ENCODE peak calls at places on chromosomes 3 and 15, in ten cellular contexts. U is GM12878, G is tibial nerve, E is A549, Y is stomach, Q is ovary, Z is sigmoid colon, A is HepG2, W is SK-N-SH, J is suprapubic skin. F is an unnamed sample.

GRCh38 chr3:195007794-195008193 is 263.2 kb downstream of the XXYLT1 start:
- DNase-seq in U (no peak), G (no peak), E (no peak), Y (peak; percentile 14), Q (no peak), Z (peak; percentile 15), A (no peak), W (no peak), J (peak; percentile 19), F (no peak)

GRCh38 chr15:71666723-71667122 is 143.6 kb upstream of the NR2E3 start:
- DNase-seq in U (no peak), G (no peak), E (no peak), Y (no peak), Q (no peak), Z (no peak), A (no peak), W (no peak), J (no peak), F (no peak)

GRCh38 chr3:42839616-42840015 is 30.4 kb downstream of the ACKR2 start:
- DNase-seq in U (peak; percentile 45), G (peak; percentile 82), E (peak; percentile 62), Y (peak; percentile 48), Q (peak; percentile 23), Z (peak; percentile 73), A (peak; percentile 73), W (peak; percentile 66), J (no peak), F (peak; percentile 37)

GRCh38 chr15:56205061-56205876 is 38.4 kb downstream of the RFX7 start:
- DNase-seq in U (no peak), G (no peak), E (no peak), Y (no peak), Q (no peak), Z (no peak), A (no peak), W (no peak), J (no peak), F (no peak)

GRCh38 chr3:38348903-38349302 is 2.3 kb downstream of the XYLB start:
- DNase-seq in U (no peak), G (no peak), E (no peak), Y (no peak), Q (no peak), Z (no peak), A (no peak), W (no peak), J (no peak), F (no peak)

GRCh38 chr3:101925564-101925963 is 76.2 kb downstream of the NFKBIZ start:
- DNase-seq in U (no peak), G (no peak), E (no peak), Y (no peak), Q (no peak), Z (no peak), A (no peak), W (no peak), J (no peak), F (no peak)

GRCh38 chr3:105364113-105364512 is 2.6 kb upstream of the ALCAM start:
- DNase-seq in U (no peak), G (no peak), E (no peak), Y (no peak), Q (no peak), Z (no peak), A (no peak), W (no peak), J (no peak), F (no peak)

GRCh38 chr3:123723527-123724168 is 138.8 kb upstream of the HACD2 start:
- DNase-seq in U (peak; percentile 27), G (peak; percentile 65), E (peak; percentile 78), Y (peak; percentile 52), Q (peak; percentile 57), Z (peak; percentile 79), A (peak; percentile 62), W (peak; percentile 67), J (peak; percentile 64), F (peak; percentile 49)

GRCh38 chr3:104316118-104316517 is 1050.6 kb upstream of the ALCAM start:
- DNase-seq in U (no peak), G (no peak), E (no peak), Y (no peak), Q (no peak), Z (no peak), A (no peak), W (no peak), J (no peak), F (no peak)

GRCh38 chr3:138681463-138682215 is 73.1 kb downstream of the FAIM start:
- DNase-seq in U (no peak), G (no peak), E (no peak), Y (no peak), Q (no peak), Z (no peak), A (no peak), W (no peak), J (no peak), F (no peak)

GRCh38 chr3:194537732-194538247 is 51.0 kb upstream of the ATP13A3 start:
- DNase-seq in U (no peak), G (no peak), E (no peak), Y (peak; percentile 61), Q (no peak), Z (no peak), A (peak; percentile 67), W (no peak), J (no peak), F (peak; percentile 23)

GRCh38 chr3:151440940-151441339 is 19.9 kb downstream of the IGSF10 start:
- DNase-seq in U (no peak), G (no peak), E (no peak), Y (no peak), Q (no peak), Z (no peak), A (no peak), W (no peak), J (no peak), F (no peak)
- TF ChIP-seq EP300 in U (no peak), G (no peak), E (no peak), Y (no peak), Q (no peak), Z (no peak), A (no peak), W (no peak), J (no peak), F (no peak)

DNA sequence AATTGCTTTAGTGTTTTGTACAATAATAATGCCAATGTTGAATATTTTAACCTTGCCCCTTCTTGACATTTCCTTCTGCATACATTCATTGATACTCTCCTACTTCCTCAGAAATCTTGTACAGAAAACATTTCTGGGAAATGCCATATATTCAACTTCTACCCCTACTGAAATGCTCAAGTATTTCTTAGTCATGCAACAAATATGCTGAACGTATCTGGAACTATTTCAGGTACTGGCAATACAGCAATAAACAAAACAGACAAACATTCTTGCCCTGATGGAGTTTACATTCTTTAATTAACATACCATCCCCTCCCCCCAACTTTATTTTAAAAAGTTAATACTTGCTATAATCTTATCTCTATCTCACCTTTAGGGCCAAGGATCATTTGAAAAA is 147.2 kb downstream of the STAG1 start:
- DNase-seq in U (no peak), G (no peak), E (no peak), Y (no peak), Q (no peak), Z (no peak), A (no peak), W (no peak), J (no peak), F (no peak)
- TF ChIP-seq EP300 in U (no peak), G (no peak), E (no peak), Y (no peak), Q (no peak), Z (no peak), A (no peak), W (no peak), J (no peak), F (no peak)

GRCh38 chr3:4587838-4588105 is 94.6 kb downstream of the ITPR1 start:
- DNase-seq in U (no peak), G (no peak), E (no peak), Y (no peak), Q (no peak), Z (no peak), A (no peak), W (no peak), J (no peak), F (no peak)
- TF ChIP-seq EP300 in U (no peak), G (no peak), E (no peak), Y (no peak), Q (no peak), Z (no peak), A (no peak), W (no peak), J (no peak), F (no peak)

DNA sequence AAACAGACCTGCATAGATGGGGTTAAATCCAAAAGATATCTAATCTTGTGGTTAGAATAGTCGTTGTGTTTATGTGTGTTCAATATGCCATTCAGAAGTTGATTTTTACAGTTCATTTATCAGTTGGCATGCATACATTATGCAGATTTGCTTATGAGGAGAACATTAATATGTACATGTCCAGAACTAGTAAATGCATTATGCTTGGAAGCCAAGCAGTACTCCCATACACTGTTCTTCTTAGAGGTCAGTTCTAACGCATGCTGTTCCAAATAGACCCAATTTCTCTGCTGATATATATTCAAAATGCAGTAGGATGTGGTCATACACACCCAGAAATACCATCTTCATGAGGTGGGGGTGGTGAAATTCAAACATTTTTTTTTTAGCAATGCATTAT is 955 bp downstream of the FGF12 start:
- DNase-seq in U (no peak), G (no peak), E (no peak), Y (no peak), Q (no peak), Z (no peak), A (no peak), W (no peak), J (no peak), F (no peak)
- TF ChIP-seq EP300 in U (no peak), G (no peak), E (no peak), Y (no peak), Q (no peak), Z (no peak), A (no peak), W (no peak), J (no peak), F (no peak)

DNA sequence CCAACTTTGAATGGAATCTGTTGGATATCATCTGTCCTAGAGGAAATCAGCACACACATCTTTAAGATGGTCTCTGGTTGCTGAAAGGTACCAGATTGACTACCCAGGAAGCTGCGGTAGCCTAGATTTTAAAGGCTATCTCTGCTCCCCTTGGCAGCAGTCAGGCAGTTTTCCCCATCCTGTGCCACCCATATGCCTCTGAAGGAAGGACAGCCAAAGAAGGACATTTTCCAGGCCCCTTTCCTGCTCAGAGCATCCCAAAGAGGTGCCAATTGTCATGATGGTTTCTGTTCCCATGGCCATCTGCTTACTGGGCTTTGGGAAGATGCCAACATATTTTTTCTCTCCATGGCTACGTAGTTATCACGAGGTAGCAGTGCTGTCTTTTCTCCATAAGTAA is 39.7 kb downstream of the UNC13C start:
- DNase-seq in U (no peak), G (no peak), E (no peak), Y (no peak), Q (no peak), Z (no peak), A (no peak), W (no peak), J (no peak), F (no peak)
- TF ChIP-seq EP300 in U (no peak), G (no peak), E (no peak), Y (no peak), Q (no peak), Z (no peak), A (no peak), W (no peak), J (no peak), F (no peak)